ENCODE peak calls at places on chromosomes 4 and X, in six cellular contexts. One of them, this sample, is unnamed. For H3K9me3, the result is how much of the 10 kb centered on the place peaks cover.

GRCh38 chr4:24470681-24471622 is 113.4 kb downstream of the DHX15 start:
- DNase-seq in left ventricle myocardium inferior: peak
- DNase-seq in CD4-positive, alpha-beta T cell: no peak
- DNase-seq in SJSA1: no peak
- DNase-seq in BE2C: peak
- DNase-seq in PC-3: peak
- DNase-seq in this sample: peak

GRCh38 chrX:105463483-105463882 is 243.0 kb upstream of the TEX13A start:
- DNase-seq in left ventricle myocardium inferior: no peak
- DNase-seq in CD4-positive, alpha-beta T cell: no peak
- DNase-seq in SJSA1: no peak
- DNase-seq in BE2C: no peak
- DNase-seq in PC-3: peak
- DNase-seq in this sample: no peak

GRCh38 chrX:118226060-118226428 is 109.4 kb upstream of the KLHL13 start:
- DNase-seq in left ventricle myocardium inferior: no peak
- DNase-seq in CD4-positive, alpha-beta T cell: no peak
- DNase-seq in SJSA1: no peak
- DNase-seq in BE2C: no peak
- DNase-seq in PC-3: peak
- DNase-seq in this sample: no peak

GRCh38 chr4:174377613-174378012 is 93.9 kb downstream of the CEP44 start:
- DNase-seq in left ventricle myocardium inferior: no peak
- DNase-seq in CD4-positive, alpha-beta T cell: no peak
- DNase-seq in SJSA1: no peak
- DNase-seq in BE2C: no peak
- DNase-seq in PC-3: peak
- DNase-seq in this sample: no peak

GRCh38 chr4:182582245-182582644 is 334.9 kb downstream of the DCTD start:
- DNase-seq in left ventricle myocardium inferior: no peak
- DNase-seq in CD4-positive, alpha-beta T cell: no peak
- DNase-seq in SJSA1: no peak
- DNase-seq in BE2C: no peak
- DNase-seq in PC-3: no peak
- DNase-seq in this sample: no peak

GRCh38 chrX:110409925-110410324 is 51.3 kb downstream of the RTL9 start:
- DNase-seq in left ventricle myocardium inferior: no peak
- DNase-seq in CD4-positive, alpha-beta T cell: no peak
- DNase-seq in SJSA1: no peak
- DNase-seq in BE2C: no peak
- DNase-seq in PC-3: peak
- DNase-seq in this sample: no peak

GRCh38 chr4:142743071-142743825 is 102.9 kb downstream of the INPP4B start:
- DNase-seq in left ventricle myocardium inferior: no peak
- DNase-seq in CD4-positive, alpha-beta T cell: no peak
- DNase-seq in SJSA1: no peak
- DNase-seq in BE2C: no peak
- DNase-seq in PC-3: peak
- DNase-seq in this sample: no peak

GRCh38 chr4:98720871-98721480 is 62.6 kb upstream of the TSPAN5 start:
- DNase-seq in left ventricle myocardium inferior: no peak
- DNase-seq in CD4-positive, alpha-beta T cell: no peak
- DNase-seq in SJSA1: no peak
- DNase-seq in BE2C: no peak
- DNase-seq in PC-3: peak
- DNase-seq in this sample: no peak

GRCh38 chrX:130702867-130703707 is 199.9 kb downstream of the ENOX2 start:
- DNase-seq in left ventricle myocardium inferior: no peak
- DNase-seq in CD4-positive, alpha-beta T cell: no peak
- DNase-seq in SJSA1: no peak
- DNase-seq in BE2C: no peak
- DNase-seq in PC-3: peak
- DNase-seq in this sample: no peak

GRCh38 chrX:149074429-149074828 is 430.7 kb downstream of the IDS start:
- DNase-seq in left ventricle myocardium inferior: peak
- DNase-seq in CD4-positive, alpha-beta T cell: no peak
- DNase-seq in SJSA1: no peak
- DNase-seq in BE2C: no peak
- DNase-seq in PC-3: no peak
- DNase-seq in this sample: no peak

GRCh38 chr4:95638920-95639501 is 90.2 kb upstream of the UNC5C start:
- DNase-seq in left ventricle myocardium inferior: no peak
- DNase-seq in CD4-positive, alpha-beta T cell: no peak
- DNase-seq in SJSA1: no peak
- DNase-seq in BE2C: no peak
- DNase-seq in PC-3: no peak
- DNase-seq in this sample: no peak

GRCh38 chrX:145716226-145716625 is 101.4 kb upstream of the SLITRK2 start:
- DNase-seq in left ventricle myocardium inferior: no peak
- DNase-seq in CD4-positive, alpha-beta T cell: no peak
- DNase-seq in SJSA1: no peak
- DNase-seq in BE2C: no peak
- DNase-seq in PC-3: no peak
- DNase-seq in this sample: no peak

GRCh38 chr4:71355045-71355444 is 16.2 kb downstream of the SLC4A4 start:
- DNase-seq in left ventricle myocardium inferior: no peak
- DNase-seq in CD4-positive, alpha-beta T cell: no peak
- DNase-seq in SJSA1: no peak
- DNase-seq in BE2C: no peak
- DNase-seq in PC-3: no peak
- DNase-seq in this sample: no peak

GRCh38 chr4:183175631-183176232 is 76.7 kb downstream of the WWC2 start:
- DNase-seq in left ventricle myocardium inferior: no peak
- DNase-seq in CD4-positive, alpha-beta T cell: no peak
- DNase-seq in SJSA1: peak
- DNase-seq in BE2C: no peak
- DNase-seq in PC-3: peak
- DNase-seq in this sample: no peak

GRCh38 chr4:114287079-114287696 is 307.7 kb upstream of the ARSJ start:
- DNase-seq in left ventricle myocardium inferior: no peak
- DNase-seq in CD4-positive, alpha-beta T cell: no peak
- DNase-seq in SJSA1: no peak
- DNase-seq in BE2C: no peak
- DNase-seq in PC-3: no peak
- DNase-seq in this sample: no peak

GRCh38 chrX:15989716-15990115 is 133.6 kb upstream of the GRPR start:
- DNase-seq in left ventricle myocardium inferior: no peak
- DNase-seq in CD4-positive, alpha-beta T cell: no peak
- DNase-seq in SJSA1: no peak
- DNase-seq in BE2C: no peak
- DNase-seq in PC-3: no peak
- DNase-seq in this sample: no peak

GRCh38 chr4:71138007-71138600 is 144.7 kb downstream of the DCK start:
- DNase-seq in left ventricle myocardium inferior: no peak
- DNase-seq in CD4-positive, alpha-beta T cell: no peak
- DNase-seq in SJSA1: no peak
- DNase-seq in BE2C: no peak
- DNase-seq in PC-3: no peak
- DNase-seq in this sample: no peak

GRCh38 chr4:33592701-33593100 is 2651.6 kb downstream of the ARAP2 start:
- DNase-seq in left ventricle myocardium inferior: no peak
- DNase-seq in CD4-positive, alpha-beta T cell: no peak
- DNase-seq in SJSA1: no peak
- DNase-seq in BE2C: no peak
- DNase-seq in PC-3: no peak
- DNase-seq in this sample: no peak
- H3K9me3 ChIP-seq in left ventricle myocardium inferior: half or more
- H3K9me3 ChIP-seq in CD4-positive, alpha-beta T cell: under half
- H3K9me3 ChIP-seq in SJSA1: under half
- H3K9me3 ChIP-seq in BE2C: under half
- H3K9me3 ChIP-seq in PC-3: under half
- H3K9me3 ChIP-seq in this sample: under half

GRCh38 chr4:3054169-3054759 is 20.1 kb downstream of the HTT-AS start:
- DNase-seq in left ventricle myocardium inferior: no peak
- DNase-seq in CD4-positive, alpha-beta T cell: no peak
- DNase-seq in SJSA1: no peak
- DNase-seq in BE2C: no peak
- DNase-seq in PC-3: no peak
- DNase-seq in this sample: no peak
- H3K9me3 ChIP-seq in left ventricle myocardium inferior: under half
- H3K9me3 ChIP-seq in CD4-positive, alpha-beta T cell: under half
- H3K9me3 ChIP-seq in SJSA1: under half
- H3K9me3 ChIP-seq in BE2C: under half
- H3K9me3 ChIP-seq in PC-3: under half
- H3K9me3 ChIP-seq in this sample: under half

GRCh38 chrX:67159437-67159836 is 384.4 kb upstream of the AR start:
- DNase-seq in left ventricle myocardium inferior: no peak
- DNase-seq in CD4-positive, alpha-beta T cell: no peak
- DNase-seq in SJSA1: no peak
- DNase-seq in BE2C: no peak
- DNase-seq in PC-3: no peak
- DNase-seq in this sample: no peak
- H3K9me3 ChIP-seq in left ventricle myocardium inferior: under half
- H3K9me3 ChIP-seq in CD4-positive, alpha-beta T cell: under half
- H3K9me3 ChIP-seq in SJSA1: under half
- H3K9me3 ChIP-seq in BE2C: under half
- H3K9me3 ChIP-seq in PC-3: under half
- H3K9me3 ChIP-seq in this sample: under half

GRCh38 chrX:131725001-131725654 is 181.3 kb downstream of the OR13H1 start:
- DNase-seq in left ventricle myocardium inferior: no peak
- DNase-seq in CD4-positive, alpha-beta T cell: no peak
- DNase-seq in SJSA1: no peak
- DNase-seq in BE2C: no peak
- DNase-seq in PC-3: no peak
- DNase-seq in this sample: no peak

GRCh38 chrX:131724292-131724691 is 180.4 kb downstream of the OR13H1 start:
- DNase-seq in left ventricle myocardium inferior: no peak
- DNase-seq in CD4-positive, alpha-beta T cell: no peak
- DNase-seq in SJSA1: no peak
- DNase-seq in BE2C: no peak
- DNase-seq in PC-3: no peak
- DNase-seq in this sample: no peak

GRCh38 chrX:131728295-131729145 is 184.6 kb downstream of the OR13H1 start:
- DNase-seq in left ventricle myocardium inferior: no peak
- DNase-seq in CD4-positive, alpha-beta T cell: peak
- DNase-seq in SJSA1: no peak
- DNase-seq in BE2C: no peak
- DNase-seq in PC-3: no peak
- DNase-seq in this sample: no peak

GRCh38 chrX:131729295-131729694 is 185.4 kb downstream of the OR13H1 start:
- DNase-seq in left ventricle myocardium inferior: no peak
- DNase-seq in CD4-positive, alpha-beta T cell: peak
- DNase-seq in SJSA1: no peak
- DNase-seq in BE2C: no peak
- DNase-seq in PC-3: no peak
- DNase-seq in this sample: no peak

DNA sequence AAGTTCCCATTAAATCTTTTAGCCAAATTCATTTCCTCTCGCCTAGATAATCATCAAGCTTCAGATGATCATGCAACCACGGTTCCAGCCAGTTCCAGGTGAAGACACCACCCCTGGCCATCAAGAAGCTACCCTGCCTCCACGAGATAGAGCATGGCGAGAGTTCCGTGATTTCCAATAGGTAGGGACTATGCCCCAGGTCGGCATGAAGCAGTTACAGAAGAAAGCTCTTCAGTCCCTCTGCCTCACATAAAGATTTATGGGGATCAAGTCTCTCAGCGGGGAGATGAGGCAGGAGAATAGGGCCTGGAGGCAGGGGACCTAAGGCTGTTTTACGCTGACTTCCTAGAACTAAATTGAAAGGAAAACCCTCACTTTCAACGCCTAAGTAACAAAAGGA is 183.9 kb downstream of the OR13H1 start:
- DNase-seq in left ventricle myocardium inferior: no peak
- DNase-seq in CD4-positive, alpha-beta T cell: no peak
- DNase-seq in SJSA1: no peak
- DNase-seq in BE2C: no peak
- DNase-seq in PC-3: no peak
- DNase-seq in this sample: no peak
- H3K9me3 ChIP-seq in left ventricle myocardium inferior: under half
- H3K9me3 ChIP-seq in CD4-positive, alpha-beta T cell: under half
- H3K9me3 ChIP-seq in SJSA1: under half
- H3K9me3 ChIP-seq in BE2C: under half
- H3K9me3 ChIP-seq in PC-3: under half
- H3K9me3 ChIP-seq in this sample: under half

DNA sequence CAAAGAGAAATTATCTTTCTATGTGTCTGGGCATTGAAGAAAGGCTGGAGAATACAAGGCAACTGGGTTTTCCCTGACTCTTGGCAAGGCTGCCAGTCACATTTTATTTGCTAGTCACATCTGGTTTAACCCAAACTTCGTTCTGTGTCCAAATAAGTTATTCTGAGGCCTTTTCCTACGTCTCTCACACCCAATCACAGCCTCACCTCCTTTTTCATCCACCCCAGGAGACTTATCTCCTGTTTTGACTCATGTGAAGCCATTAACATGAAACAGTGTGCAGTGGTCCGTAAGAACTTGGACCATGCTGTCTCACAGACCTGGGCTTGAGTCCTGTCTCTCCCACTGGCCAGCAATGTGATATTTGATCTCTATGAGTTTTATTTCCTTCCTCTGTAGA is 59.3 kb downstream of the CNGA2 start:
- DNase-seq in left ventricle myocardium inferior: no peak
- DNase-seq in CD4-positive, alpha-beta T cell: no peak
- DNase-seq in SJSA1: no peak
- DNase-seq in BE2C: no peak
- DNase-seq in PC-3: no peak
- DNase-seq in this sample: no peak
- H3K9me3 ChIP-seq in left ventricle myocardium inferior: under half
- H3K9me3 ChIP-seq in CD4-positive, alpha-beta T cell: under half
- H3K9me3 ChIP-seq in SJSA1: under half
- H3K9me3 ChIP-seq in BE2C: under half
- H3K9me3 ChIP-seq in PC-3: under half
- H3K9me3 ChIP-seq in this sample: under half

GRCh38 chr4:8442596-8443358 is 2.2 kb downstream of the TRMT44 start:
- DNase-seq in left ventricle myocardium inferior: no peak
- DNase-seq in CD4-positive, alpha-beta T cell: no peak
- DNase-seq in SJSA1: no peak
- DNase-seq in BE2C: no peak
- DNase-seq in PC-3: no peak
- DNase-seq in this sample: no peak
- H3K9me3 ChIP-seq in left ventricle myocardium inferior: under half
- H3K9me3 ChIP-seq in CD4-positive, alpha-beta T cell: under half
- H3K9me3 ChIP-seq in SJSA1: under half
- H3K9me3 ChIP-seq in BE2C: under half
- H3K9me3 ChIP-seq in PC-3: under half
- H3K9me3 ChIP-seq in this sample: under half

GRCh38 chr4:97411352-97411751 is 731.9 kb downstream of the STPG2 start:
- DNase-seq in left ventricle myocardium inferior: no peak
- DNase-seq in CD4-positive, alpha-beta T cell: no peak
- DNase-seq in SJSA1: no peak
- DNase-seq in BE2C: no peak
- DNase-seq in PC-3: no peak
- DNase-seq in this sample: no peak
- H3K9me3 ChIP-seq in left ventricle myocardium inferior: under half
- H3K9me3 ChIP-seq in CD4-positive, alpha-beta T cell: under half
- H3K9me3 ChIP-seq in SJSA1: under half
- H3K9me3 ChIP-seq in BE2C: under half
- H3K9me3 ChIP-seq in PC-3: under half
- H3K9me3 ChIP-seq in this sample: under half